ENCODE peak calls at places on chromosomes 7 and 10, in nine cellular contexts. Z is thoracic aorta; R is HFF-Myc; Q is prostate gland; K is CD8-positive, alpha-beta T cell; S is MM.1S; D is foreskin fibroblast; G is SJSA1; C is IMR-90. X is an unnamed sample.

GRCh38 chr7:8436965-8437364 is 3.6 kb downstream of the NXPH1 start:
- DNase-seq in C (no peak), K (no peak), Z (no peak), D (peak), R (no peak), Q (no peak), G (no peak), S (peak), X (peak)

GRCh38 chr7:103140061-103140460 is 8.8 kb downstream of the NAPEPLD start:
- DNase-seq in G (no peak), S (no peak), Z (no peak), C (no peak), K (no peak), R (no peak), Q (no peak), D (no peak), X (no peak)

GRCh38 chr10:126465771-126466170 is 77.5 kb upstream of the ADAM12 start:
- DNase-seq in Z (no peak), C (no peak), K (no peak), D (peak), S (no peak), Q (no peak), R (no peak), G (no peak), X (no peak)

GRCh38 chr10:119500138-119500795 is 42.3 kb downstream of the RGS10 start:
- DNase-seq in D (no peak), S (no peak), K (no peak), Q (no peak), G (no peak), C (no peak), Z (no peak), R (no peak), X (no peak)

GRCh38 chr10:111890046-111890445 is 293.5 kb downstream of the GPAM start:
- DNase-seq in G (no peak), R (no peak), K (no peak), C (no peak), S (no peak), D (no peak), Q (no peak), Z (no peak), X (no peak)

GRCh38 chr10:124648738-124649137 is 95.4 kb downstream of the FAM53B start:
- DNase-seq in K (peak), S (peak), G (no peak), R (peak), D (peak), Q (no peak), Z (no peak), C (peak), X (no peak)

GRCh38 chr10:43817368-43817767 is 168.7 kb upstream of the ZNF32 start:
- DNase-seq in C (peak), R (no peak), S (no peak), D (peak), G (no peak), Q (no peak), K (no peak), Z (no peak), X (no peak)

GRCh38 chr7:39299695-39300094 is 266.5 kb upstream of the YAE1 start:
- DNase-seq in C (no peak), R (no peak), Z (no peak), S (no peak), G (peak), K (no peak), D (no peak), Q (no peak), X (no peak)

GRCh38 chr10:96442017-96442643 is 71.6 kb downstream of the TLL2 start:
- DNase-seq in S (no peak), Z (no peak), K (no peak), Q (no peak), R (no peak), D (no peak), G (no peak), C (no peak), X (no peak)

GRCh38 chr10:1886039-1886438 is 148.7 kb upstream of the ADARB2 start:
- DNase-seq in G (no peak), C (no peak), D (no peak), R (no peak), K (no peak), S (no peak), Z (no peak), Q (no peak), X (no peak)

GRCh38 chr7:98908585-98908984 is 30.3 kb downstream of the TRRAP start:
- DNase-seq in D (no peak), R (no peak), Q (no peak), K (no peak), Z (no peak), G (no peak), S (no peak), C (no peak), X (no peak)

GRCh38 chr7:81004098-81004497 is 85.2 kb upstream of the SEMA3C start:
- DNase-seq in K (no peak), Q (no peak), Z (no peak), D (peak), G (no peak), S (no peak), R (no peak), C (peak), X (no peak)

GRCh38 chr7:41855798-41856197 is 152.9 kb upstream of the INHBA start:
- DNase-seq in Q (no peak), D (peak), C (peak), S (no peak), K (no peak), G (no peak), R (no peak), Z (no peak), X (no peak)

GRCh38 chr7:137754076-137754851 is 92.5 kb downstream of the DGKI start:
- DNase-seq in S (no peak), K (no peak), G (no peak), R (no peak), Q (no peak), C (peak), Z (no peak), D (peak), X (no peak)
- H3K4me3 ChIP-seq in S (no peak), K (no peak), G (no peak), R (no peak), Q (no peak), C (no peak), Z (peak), D (no peak), X (no peak)

DNA sequence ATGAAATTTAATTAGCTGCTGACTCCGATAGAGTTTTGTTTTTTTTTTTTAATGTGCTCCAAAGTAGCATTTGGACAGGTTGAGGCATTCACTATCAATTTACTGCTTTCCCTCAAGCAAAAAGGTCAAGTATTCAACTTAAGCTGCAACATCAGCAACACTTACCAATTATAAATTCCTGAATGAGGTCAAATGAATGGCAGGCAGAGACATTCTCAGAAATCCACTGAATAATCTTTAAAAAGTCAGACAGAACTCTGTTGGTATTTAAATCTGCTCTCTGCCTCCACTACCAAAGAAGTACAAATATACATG is 62.8 kb downstream of the GSAP start:
- DNase-seq in G (no peak), C (no peak), R (no peak), S (no peak), Q (no peak), Z (no peak), D (no peak), K (no peak), X (no peak)
- H3K4me3 ChIP-seq in G (no peak), C (no peak), R (no peak), S (no peak), Q (no peak), Z (no peak), D (no peak), K (no peak), X (no peak)

DNA sequence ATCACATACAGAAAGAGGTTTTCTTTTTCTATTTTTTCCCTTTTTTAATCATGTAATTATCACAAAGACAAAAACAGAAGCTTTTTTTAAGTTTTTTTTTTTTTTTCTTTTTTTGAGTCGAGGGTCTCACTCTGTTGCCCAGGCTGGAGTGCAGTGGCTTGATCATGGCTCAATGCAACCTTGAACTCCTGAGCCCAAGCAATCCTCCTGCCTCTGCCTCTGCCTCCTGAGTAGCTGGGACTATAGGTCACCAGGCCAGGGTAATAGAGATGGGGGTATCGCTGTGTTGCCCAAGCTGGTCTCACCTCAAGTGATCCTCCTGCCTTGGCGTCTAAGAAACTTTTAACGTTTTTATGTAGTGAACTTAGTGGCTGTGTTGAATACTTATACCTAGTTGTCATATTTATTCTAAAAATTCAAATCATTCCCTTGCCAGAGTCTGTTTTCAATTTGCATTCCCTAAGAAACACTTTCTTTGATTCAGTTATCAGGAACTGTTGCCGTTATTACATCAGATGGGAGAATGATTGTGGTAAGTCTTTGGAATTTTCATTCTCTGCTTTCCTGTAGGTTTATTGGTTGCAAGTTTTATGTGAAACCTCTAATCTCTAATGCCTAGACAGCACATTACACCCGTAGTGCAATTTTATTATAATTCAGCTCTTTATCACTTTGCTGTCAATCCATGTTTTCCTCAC is 1.3 kb downstream of the LSM8 start:
- DNase-seq in C (peak), S (no peak), K (no peak), D (peak), Q (no peak), G (peak), R (no peak), Z (no peak), X (no peak)
- H3K4me3 ChIP-seq in C (peak), S (peak), K (peak), D (peak), Q (peak), G (peak), R (peak), Z (peak), X (peak)

GRCh38 chr7:2964208-2964607 is 79.5 kb downstream of the CARD11 start:
- DNase-seq in C (no peak), Z (no peak), D (no peak), S (no peak), Q (no peak), K (no peak), R (no peak), G (no peak), X (no peak)

GRCh38 chr7:2966466-2967078 is 77.1 kb downstream of the CARD11 start:
- DNase-seq in Q (no peak), Z (no peak), K (no peak), C (no peak), S (no peak), D (no peak), G (no peak), R (no peak), X (no peak)

GRCh38 chr7:2967238-2967637 is 76.4 kb downstream of the CARD11 start:
- DNase-seq in K (no peak), G (no peak), C (no peak), R (no peak), S (no peak), D (no peak), Q (no peak), Z (no peak), X (no peak)

GRCh38 chr7:2967705-2968104 is 76.0 kb downstream of the CARD11 start:
- DNase-seq in C (no peak), G (no peak), Z (no peak), R (no peak), K (no peak), S (no peak), Q (no peak), D (no peak), X (no peak)

DNA sequence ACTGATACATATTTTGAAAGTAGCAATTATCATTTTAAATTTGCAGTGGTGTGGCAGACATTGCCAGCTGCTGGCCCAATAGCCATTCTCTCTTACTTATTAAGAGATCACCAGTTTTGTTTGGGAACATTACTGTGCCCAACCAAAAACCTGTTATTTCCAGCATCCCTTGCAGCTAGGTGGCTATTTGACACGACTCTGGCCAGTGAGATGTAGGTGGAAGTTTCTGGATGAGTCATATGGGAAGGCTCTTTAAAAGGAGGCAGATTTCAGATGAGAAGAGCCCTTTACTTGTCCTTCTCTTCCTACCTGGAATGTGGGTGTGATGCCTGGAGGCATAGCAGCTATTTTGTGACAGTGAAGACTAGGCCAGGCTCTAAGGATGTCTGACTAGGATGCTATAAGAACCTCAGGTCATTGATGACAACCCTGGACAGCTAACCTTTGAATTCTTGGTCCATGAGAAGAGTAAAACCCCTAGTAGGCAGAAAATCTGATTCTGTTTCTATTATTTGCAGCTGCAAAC is 77.9 kb downstream of the CARD11 start:
- DNase-seq in Q (no peak), G (no peak), Z (no peak), R (no peak), C (no peak), D (no peak), K (no peak), S (no peak), X (no peak)
- H3K4me3 ChIP-seq in Q (no peak), G (no peak), Z (no peak), R (no peak), C (no peak), D (no peak), K (no peak), S (no peak), X (no peak)

GRCh38 chr7:156635529-156636385 is 4.8 kb upstream of the RNF32 start:
- DNase-seq in R (no peak), S (no peak), Z (no peak), C (no peak), K (no peak), D (no peak), Q (no peak), G (no peak), X (no peak)

GRCh38 chr7:156639426-156640256 is 933 bp upstream of the RNF32 start:
- DNase-seq in Z (no peak), D (peak), C (no peak), Q (no peak), K (no peak), R (no peak), S (no peak), G (no peak), X (no peak)

GRCh38 chr7:156640949-156641485 is 443 bp downstream of the RNF32 start:
- DNase-seq in Q (peak), G (no peak), D (peak), Z (no peak), S (peak), R (no peak), C (peak), K (peak), X (no peak)

GRCh38 chr7:156640257-156640948 is at the start of gene RNF32:
- DNase-seq in Z (peak), K (peak), S (peak), Q (peak), G (peak), C (peak), R (peak), D (peak), X (peak)

GRCh38 chr7:156638443-156639077 is 2.0 kb upstream of the RNF32 start:
- DNase-seq in G (no peak), S (no peak), Z (no peak), D (no peak), K (no peak), Q (no peak), C (no peak), R (no peak), X (no peak)
- H3K4me3 ChIP-seq in G (no peak), S (no peak), Z (no peak), D (no peak), K (no peak), Q (no peak), C (no peak), R (no peak), X (no peak)

DNA sequence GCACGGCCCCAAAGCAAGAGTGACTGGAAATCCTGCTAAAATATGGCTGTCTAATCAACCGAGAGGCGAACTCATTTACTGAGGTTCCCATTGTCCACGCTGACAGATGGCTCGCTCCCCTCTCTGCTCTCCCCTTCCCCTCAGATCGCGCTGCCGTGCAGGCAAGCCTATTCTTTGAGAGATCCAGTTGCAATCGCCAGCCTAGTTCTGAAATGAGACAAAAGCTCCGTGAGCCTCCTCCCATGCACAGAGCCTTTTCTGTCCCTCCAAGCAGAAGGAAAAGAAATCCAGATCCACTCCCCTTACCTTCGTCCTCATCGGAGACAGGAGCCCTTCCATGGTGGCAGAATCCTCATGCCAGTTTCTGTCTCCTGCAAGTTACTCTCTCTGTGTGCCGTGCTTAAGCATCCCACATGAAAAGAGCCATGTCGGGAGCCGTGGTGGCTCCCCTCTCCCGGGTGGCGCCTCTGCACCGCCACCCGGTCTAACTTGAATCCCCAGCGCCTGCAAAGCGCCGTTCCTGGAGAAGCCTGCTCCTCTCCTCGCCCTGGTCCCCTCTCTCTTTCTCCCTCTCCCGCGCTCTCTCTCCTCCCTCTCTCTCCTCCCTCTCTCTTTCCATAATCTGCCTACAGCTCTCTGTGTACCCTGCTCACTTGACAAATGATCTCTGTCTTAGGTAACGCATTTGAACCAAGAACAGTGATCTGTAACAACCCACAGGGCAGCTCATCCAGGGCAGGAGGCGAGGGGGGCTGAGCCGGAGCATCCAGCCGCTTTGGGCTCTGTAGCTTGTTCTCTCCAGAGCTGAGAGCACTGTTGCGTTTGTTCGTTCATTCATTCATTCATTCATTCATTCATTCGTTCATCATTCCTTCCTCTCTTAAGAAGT is 156.8 kb downstream of the FRMD4A start:
- DNase-seq in K (no peak), D (peak), G (peak), Z (no peak), C (peak), R (no peak), S (peak), Q (peak), X (no peak)
- H3K4me3 ChIP-seq in K (peak), D (peak), G (peak), Z (peak), C (peak), R (peak), S (peak), Q (peak), X (peak)

DNA sequence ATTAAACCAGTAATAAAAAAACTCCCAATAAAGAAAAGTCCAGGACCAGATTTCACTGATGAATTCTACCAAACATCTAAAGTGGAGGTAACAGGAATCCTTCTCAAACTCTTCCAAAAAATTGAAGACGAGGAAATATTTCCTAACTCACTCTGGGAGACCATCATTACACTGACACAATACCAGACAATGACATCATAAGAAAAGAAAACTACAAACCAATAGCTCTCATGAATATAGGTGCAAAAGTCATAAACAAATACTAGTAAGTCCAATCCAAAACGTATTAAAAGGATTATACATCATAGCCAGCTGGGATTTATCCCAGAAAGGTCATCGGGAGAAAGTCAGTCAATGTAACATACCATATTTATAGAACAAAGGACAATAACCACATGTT is 94.0 kb upstream of the RAB18 start:
- DNase-seq in R (no peak), K (no peak), G (no peak), D (no peak), Z (no peak), C (no peak), Q (no peak), S (no peak), X (no peak)
- H3K4me3 ChIP-seq in R (no peak), K (no peak), G (no peak), D (no peak), Z (no peak), C (no peak), Q (no peak), S (no peak), X (no peak)

GRCh38 chr10:16996530-16996964 is 133.1 kb downstream of the CUBN start:
- DNase-seq in K (no peak), Q (no peak), Z (no peak), S (no peak), G (no peak), R (no peak), D (peak), C (peak), X (no peak)
- H3K4me3 ChIP-seq in K (no peak), Q (no peak), Z (peak), S (no peak), G (no peak), R (no peak), D (no peak), C (no peak), X (no peak)